ENCODE peak calls at places on chromosomes 4 and X, in seven cellular contexts. T is non-pigmented ciliary epithelial cell, W is glutamatergic neuron, N is endothelial cell, Y is T-cell, C is iris pigment epithelial cell, J is transverse colon. L is an unnamed sample.
A peak's percentile ranks its signal among the peaks of the same experiment; 100 is the strongest.

GRCh38 chr4:73721901-73722300 is 18.5 kb upstream of the CXCL8 start:
- DNase-seq in Y (no peak), J (no peak), T (no peak), N (no peak), W (no peak), C (peak; percentile 75), L (no peak)

GRCh38 chr4:95142877-95143412 is 385.2 kb downstream of the BMPR1B start:
- DNase-seq in N (no peak), Y (no peak), W (no peak), J (no peak), T (no peak), C (peak; percentile 14), L (no peak)

GRCh38 chrX:83469551-83469950 is 38.5 kb upstream of the POU3F4 start:
- DNase-seq in Y (no peak), J (peak; percentile 9), N (peak; percentile 31), C (peak; percentile 19), T (no peak), W (peak; percentile 33), L (no peak)

GRCh38 chr4:122700178-122700725 is 32.3 kb upstream of the BBS12 start:
- DNase-seq in W (no peak), Y (no peak), J (peak; percentile 65), C (peak; percentile 82), T (peak; percentile 45), N (no peak), L (no peak)

GRCh38 chr4:37754410-37755185 is 68.4 kb upstream of the RELL1 start:
- DNase-seq in Y (no peak), T (no peak), W (no peak), N (no peak), C (no peak), J (no peak), L (no peak)

GRCh38 chr4:24010573-24010972 is 120.7 kb upstream of the PPARGC1A start:
- DNase-seq in Y (no peak), W (no peak), N (no peak), C (no peak), J (no peak), T (no peak), L (no peak)

GRCh38 chrX:16061296-16061695 is 62.1 kb upstream of the GRPR start:
- DNase-seq in C (no peak), W (no peak), T (no peak), J (no peak), Y (no peak), N (no peak), L (no peak)

GRCh38 chrX:118682258-118683014 is 45.0 kb upstream of the IL13RA1 start:
- DNase-seq in C (no peak), N (no peak), W (no peak), T (no peak), Y (no peak), J (no peak), L (no peak)

GRCh38 chrX:781216-782211 is 150.9 kb downstream of the SHOX start:
- DNase-seq in W (no peak), N (no peak), T (no peak), J (no peak), C (no peak), Y (no peak), L (no peak)

L was measured in effector memory CD8-positive, alpha-beta T cell.